ENCODE peak calls at places on chromosomes 4 and X, in six cellular contexts. B, U, M, S, Q and N are unnamed samples.

GRCh38 chr4:143477487-143477886 is 36.0 kb upstream of the SMARCA5 start:
- DNase-seq in B (no peak), U (no peak), M (no peak), S (no peak), Q (no peak), N (no peak)

GRCh38 chrX:23610491-23610890 is 56.8 kb upstream of the PRDX4 start:
- DNase-seq in B (no peak), U (no peak), M (no peak), S (no peak), Q (no peak), N (no peak)

GRCh38 chrX:138754861-138755260 is 43.3 kb upstream of the FGF13 start:
- DNase-seq in B (no peak), U (no peak), M (no peak), S (no peak), Q (no peak), N (no peak)

GRCh38 chrX:141879616-141880015 is 24.1 kb upstream of the MAGEC1 start:
- DNase-seq in B (no peak), U (no peak), M (no peak), S (no peak), Q (no peak), N (no peak)

GRCh38 chr4:140266958-140267568 is 106.4 kb upstream of the SCOC start:
- DNase-seq in B (no peak), U (no peak), M (no peak), S (no peak), Q (no peak), N (no peak)

GRCh38 chr4:150367326-150367725 is 214.6 kb upstream of the MAB21L2 start:
- DNase-seq in B (no peak), U (no peak), M (no peak), S (no peak), Q (no peak), N (no peak)

GRCh38 chr4:85520765-85521749 is 46.1 kb downstream of the ARHGAP24 start:
- DNase-seq in B (no peak), U (no peak), M (no peak), S (no peak), Q (no peak), N (no peak)

GRCh38 chr4:83771113-83771705 is 235.3 kb downstream of the GPAT3 start:
- DNase-seq in B (peak), U (no peak), M (no peak), S (peak), Q (no peak), N (peak)

GRCh38 chr4:166146806-166147540 is 273.9 kb downstream of the TLL1 start:
- DNase-seq in B (no peak), U (no peak), M (no peak), S (no peak), Q (no peak), N (no peak)

GRCh38 chrX:41895826-41896225 is 27.5 kb downstream of the CASK start:
- DNase-seq in B (no peak), U (no peak), M (no peak), S (no peak), Q (no peak), N (no peak)

GRCh38 chrX:132412208-132412607 is 76.6 kb downstream of the MBNL3 start:
- DNase-seq in B (no peak), U (no peak), M (no peak), S (no peak), Q (no peak), N (no peak)

GRCh38 chrX:17525762-17526555 is 151.0 kb downstream of the NHS start:
- DNase-seq in B (no peak), U (no peak), M (no peak), S (no peak), Q (no peak), N (no peak)

GRCh38 chr4:81491943-81492342 is 20.2 kb upstream of the RASGEF1B start:
- DNase-seq in B (no peak), U (no peak), M (no peak), S (no peak), Q (no peak), N (no peak)

GRCh38 chr4:93908778-93909177 is 80.2 kb downstream of the ATOH1 start:
- DNase-seq in B (no peak), U (no peak), M (no peak), S (no peak), Q (no peak), N (no peak)

DNA sequence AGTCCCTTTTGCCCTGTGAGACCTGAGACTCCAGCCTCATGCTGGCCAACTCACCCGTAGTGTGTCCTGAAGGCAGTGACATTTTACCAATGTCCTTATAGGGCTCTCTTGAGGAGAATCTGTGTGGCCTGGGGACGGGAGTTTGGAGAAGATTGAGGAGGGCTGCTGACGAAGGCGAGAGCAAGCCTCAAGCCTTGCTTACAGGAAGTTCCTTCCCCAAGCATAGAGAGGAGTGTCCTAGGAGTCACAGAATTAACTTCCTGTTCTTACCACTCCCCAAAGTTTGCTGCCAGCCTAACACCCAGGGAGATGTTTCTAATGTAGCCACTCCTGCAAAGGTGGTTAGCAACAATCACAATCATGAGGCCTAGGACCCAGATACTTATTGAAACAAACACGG is at the start of gene NXF3:
- DNase-seq in B (no peak), U (no peak), M (no peak), S (no peak), Q (no peak), N (no peak)
- TF ChIP-seq POLR2A in B (no peak), U (no peak), M (no peak), S (no peak), Q (no peak), N (no peak)

DNA sequence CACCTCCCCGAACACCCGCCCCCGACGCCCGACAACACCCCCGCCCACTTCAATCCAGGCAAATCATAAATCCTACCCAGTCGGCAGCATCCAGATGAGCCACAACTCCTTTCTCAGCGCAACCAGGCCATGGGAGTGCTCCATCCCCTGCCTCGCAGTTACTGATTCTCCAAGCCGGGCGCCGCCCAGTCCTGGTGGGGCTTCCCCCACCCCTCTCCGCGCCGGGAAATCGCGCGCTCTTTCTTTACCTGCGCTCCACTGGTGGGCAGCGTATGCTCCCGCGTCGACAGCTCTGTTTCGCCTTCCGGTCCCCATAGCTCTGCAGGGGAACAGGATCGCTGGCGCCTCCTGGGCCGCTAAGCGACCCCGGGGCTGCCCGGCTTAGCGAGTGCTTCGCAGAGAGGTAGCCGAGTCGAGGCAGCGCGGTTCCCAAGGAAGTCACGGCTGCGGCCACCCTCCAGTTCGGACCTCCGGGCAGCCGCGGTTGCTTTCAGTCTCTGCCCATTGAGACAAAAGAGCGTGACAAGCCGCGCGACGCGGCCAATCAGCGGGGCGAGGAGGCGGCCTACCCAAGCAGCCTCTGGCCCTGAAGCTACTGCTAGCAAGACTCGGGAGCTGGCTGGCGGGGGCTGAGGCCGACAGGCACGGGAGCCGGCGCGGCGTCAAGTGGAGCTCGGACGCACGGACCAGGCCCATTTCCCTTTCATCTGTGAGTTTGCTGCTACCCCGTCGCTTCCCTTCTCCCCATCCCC is 43.7 kb upstream of the TMSB15B start:
- DNase-seq in B (peak), U (no peak), M (peak), S (peak), Q (peak), N (peak)
- TF ChIP-seq POLR2A in B (peak), U (no peak), M (no peak), S (no peak), Q (no peak), N (no peak)

DNA sequence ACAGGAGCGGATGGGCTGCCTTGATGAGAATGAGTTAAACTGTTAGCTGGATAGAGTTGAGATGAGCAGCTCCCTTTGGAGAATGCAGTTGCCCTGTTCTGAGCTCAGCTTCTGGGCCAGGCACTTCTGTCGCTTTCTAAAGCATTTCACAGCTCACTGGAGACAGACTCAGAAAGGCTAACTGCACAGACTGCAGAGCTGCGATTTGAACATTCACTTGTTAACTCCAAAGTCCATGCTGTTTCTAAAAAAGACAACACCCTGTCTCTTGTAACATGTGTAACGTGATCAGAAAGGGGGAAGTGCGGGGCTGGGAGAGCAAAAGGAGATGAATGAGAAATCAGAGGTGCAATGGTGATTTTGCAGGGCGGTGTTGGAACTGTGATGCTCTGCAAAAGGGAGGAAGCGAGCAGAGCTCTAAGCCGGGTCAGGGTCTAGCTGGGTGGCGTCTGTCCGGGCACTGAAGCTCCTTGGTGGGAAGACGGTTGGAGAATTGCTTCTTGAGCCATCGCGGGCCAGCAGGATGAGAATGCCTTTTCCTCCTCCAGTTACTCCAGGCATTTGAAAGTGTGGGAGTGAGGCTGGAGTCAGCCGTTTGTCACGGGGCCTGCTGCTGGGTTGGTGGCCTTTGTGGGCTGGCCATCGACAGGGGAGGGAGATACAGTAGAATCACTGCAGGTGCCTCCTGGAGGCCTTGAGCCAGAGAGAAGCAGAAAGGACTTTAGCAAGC is 20.3 kb downstream of the TBC1D14 start:
- DNase-seq in B (no peak), U (no peak), M (no peak), S (no peak), Q (no peak), N (no peak)
- TF ChIP-seq POLR2A in B (no peak), U (no peak), M (no peak), S (no peak), Q (peak), N (no peak)

DNA sequence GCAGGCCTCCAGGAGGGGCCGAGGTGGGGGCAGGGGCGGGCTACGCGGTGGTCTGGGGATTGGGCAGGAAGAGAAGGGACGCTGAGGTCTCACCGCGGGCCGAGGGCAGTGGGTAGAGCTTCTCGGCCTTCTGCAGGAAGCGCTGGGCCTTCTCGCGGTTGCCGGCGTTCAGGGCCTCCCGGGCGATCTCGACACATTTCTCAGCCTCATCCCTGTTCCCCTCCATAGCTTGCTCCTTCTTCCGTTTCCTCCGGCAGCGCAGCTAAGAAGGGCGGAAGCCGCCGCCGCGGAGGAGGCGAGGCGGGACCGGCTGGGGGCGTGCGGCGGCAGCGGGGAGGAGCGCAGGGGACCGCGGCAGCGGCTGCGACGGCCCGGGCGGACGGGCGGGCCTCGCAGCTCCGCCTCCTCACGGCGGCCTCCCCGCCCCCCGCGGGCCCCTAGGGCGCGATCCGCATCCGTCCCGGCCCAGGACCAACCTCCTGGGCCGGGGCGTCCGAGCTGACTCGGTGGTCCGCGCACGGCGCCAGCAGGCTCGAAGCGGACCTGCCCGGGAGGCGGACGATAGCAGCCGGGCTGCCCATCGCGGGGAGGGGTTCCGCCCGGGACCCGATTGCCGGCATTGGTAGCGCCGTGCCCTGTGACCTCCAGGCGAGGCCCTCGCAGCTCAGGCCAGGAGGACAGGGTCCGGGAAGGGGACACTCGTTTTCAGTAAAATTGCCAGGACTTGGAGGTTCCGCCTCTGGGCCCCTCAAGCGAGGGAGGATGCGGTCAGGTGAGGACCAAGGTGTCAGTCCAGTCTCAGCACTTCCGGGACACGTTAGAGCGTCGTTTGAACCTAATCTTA is at the start of gene DNAJB14:
- DNase-seq in B (peak), U (peak), M (peak), S (peak), Q (peak), N (peak)
- TF ChIP-seq POLR2A in B (peak), U (peak), M (no peak), S (peak), Q (peak), N (peak)

GRCh38 chr4:109559625-109559982 is 442 bp upstream of the MCUB start:
- DNase-seq in B (peak), U (no peak), M (peak), S (no peak), Q (no peak), N (no peak)

GRCh38 chr4:109560687-109561452 is 824 bp downstream of the MCUB start:
- DNase-seq in B (peak), U (no peak), M (no peak), S (peak), Q (no peak), N (peak)

GRCh38 chr4:109557433-109557832 is 2.6 kb upstream of the MCUB start:
- DNase-seq in B (no peak), U (no peak), M (peak), S (no peak), Q (no peak), N (no peak)

GRCh38 chr4:109562457-109563237 is 2.6 kb downstream of the MCUB start:
- DNase-seq in B (no peak), U (no peak), M (no peak), S (no peak), Q (no peak), N (no peak)

GRCh38 chr4:109559983-109560686 is at the start of gene MCUB:
- DNase-seq in B (peak), U (peak), M (peak), S (peak), Q (peak), N (peak)
- TF ChIP-seq POLR2A in B (no peak), U (peak), M (peak), S (no peak), Q (peak), N (peak)

DNA sequence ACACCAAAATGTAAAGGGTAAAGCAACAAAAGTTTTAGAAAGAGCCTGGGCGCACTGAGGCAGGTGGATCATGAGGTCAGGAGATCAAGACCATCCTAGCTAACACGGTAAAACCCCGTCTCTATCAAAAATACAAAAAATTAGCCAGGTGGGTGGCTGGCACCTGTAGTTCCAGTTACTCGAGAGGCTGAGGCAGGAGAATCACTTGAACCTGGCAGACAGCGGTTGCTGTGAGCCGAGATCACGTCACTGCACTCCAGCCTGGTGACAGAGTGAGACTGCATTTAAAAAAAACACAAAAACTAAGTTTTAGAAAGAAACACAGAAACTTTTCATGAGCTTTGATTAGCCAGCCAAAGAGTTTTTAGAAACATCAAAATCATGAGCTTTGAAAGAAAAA is 76.5 kb downstream of the APBB2 start:
- DNase-seq in B (no peak), U (no peak), M (no peak), S (no peak), Q (no peak), N (no peak)
- TF ChIP-seq POLR2A in B (no peak), U (no peak), M (no peak), S (no peak), Q (no peak), N (no peak)

GRCh38 chrX:68415289-68415688 is 18.0 kb downstream of the OPHN1 start:
- DNase-seq in B (no peak), U (no peak), M (no peak), S (peak), Q (peak), N (no peak)
- TF ChIP-seq POLR2A in B (no peak), U (no peak), M (no peak), S (no peak), Q (no peak), N (no peak)

GRCh38 chr4:76624271-76624681 is 189.2 kb downstream of the SHROOM3 start:
- DNase-seq in B (no peak), U (no peak), M (no peak), S (no peak), Q (peak), N (no peak)
- TF ChIP-seq POLR2A in B (no peak), U (no peak), M (no peak), S (no peak), Q (no peak), N (no peak)

DNA sequence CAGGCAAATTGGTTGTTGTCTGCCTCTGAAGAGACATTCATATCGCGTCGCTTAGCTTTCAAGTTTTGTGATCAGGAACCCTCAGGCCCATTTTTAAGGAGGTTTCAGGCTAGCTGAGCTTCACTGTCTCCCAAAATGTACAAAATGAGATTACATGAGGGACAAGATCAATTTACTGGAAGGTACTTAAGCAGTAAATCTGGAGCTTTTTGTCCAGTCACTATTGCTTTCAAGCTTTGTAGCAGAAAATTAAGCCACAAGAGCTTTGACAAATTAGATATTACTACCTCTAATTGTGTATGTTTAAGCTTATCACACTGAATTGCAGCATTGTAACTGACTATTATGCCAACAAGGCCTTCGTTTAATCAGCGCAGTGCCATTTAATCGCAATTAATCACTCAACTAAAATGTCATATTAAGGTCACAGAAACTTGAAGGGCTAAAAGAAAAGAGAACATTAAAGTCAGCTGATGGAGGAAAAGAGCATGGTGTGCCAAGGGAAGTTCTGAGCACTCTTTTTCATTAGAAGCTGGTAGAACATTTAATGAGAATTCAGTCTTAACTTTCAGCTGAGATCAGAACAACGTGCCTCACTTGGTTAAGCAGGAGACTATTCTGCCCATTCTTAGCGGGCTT is 353.0 kb downstream of the FBXO8 start:
- DNase-seq in B (no peak), U (no peak), M (no peak), S (no peak), Q (no peak), N (no peak)
- TF ChIP-seq POLR2A in B (no peak), U (no peak), M (no peak), S (no peak), Q (no peak), N (no peak)

DNA sequence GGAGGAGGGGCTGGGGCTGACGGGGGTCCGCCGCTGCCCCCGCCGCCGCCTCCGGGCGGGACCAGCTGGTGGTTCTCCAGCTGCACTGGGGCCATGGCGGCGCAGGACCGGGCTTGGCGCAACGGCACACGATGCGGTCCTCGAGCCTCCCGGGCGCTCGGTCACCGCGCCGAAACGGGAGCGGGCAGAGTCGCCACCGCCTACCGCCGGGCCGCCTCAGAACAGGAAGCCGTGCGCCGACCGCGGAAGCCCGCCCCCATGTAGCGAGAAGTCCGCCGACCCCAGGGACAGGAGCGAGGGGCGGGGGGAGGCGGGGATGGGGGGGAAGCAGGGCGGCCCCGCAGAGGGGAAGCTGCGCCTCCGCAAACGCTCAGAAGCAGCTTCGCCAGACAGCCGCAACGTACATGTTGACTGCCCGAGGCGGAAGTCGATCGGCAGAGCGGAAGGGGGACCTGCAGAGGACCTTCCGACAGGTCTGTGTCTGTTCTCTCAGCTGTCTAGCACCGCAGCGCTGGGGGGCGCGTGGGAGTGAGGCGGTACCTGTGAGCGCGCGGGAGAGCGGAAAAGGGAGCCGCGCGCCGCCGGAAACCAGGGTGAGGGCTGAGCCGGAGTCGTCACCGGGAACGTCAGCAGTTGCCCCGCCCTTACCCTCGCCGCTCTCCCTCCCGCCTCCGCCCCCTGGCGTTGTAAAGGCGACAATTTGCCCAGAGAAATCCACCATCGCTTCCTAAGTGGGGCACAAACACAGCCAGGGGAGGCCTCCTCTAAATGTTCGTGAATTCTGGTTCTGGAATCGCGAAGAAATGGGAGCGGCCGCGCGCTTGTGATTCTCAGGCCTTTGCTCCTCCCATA is at the start of gene MED14:
- DNase-seq in B (peak), U (peak), M (peak), S (peak), Q (peak), N (peak)
- TF ChIP-seq POLR2A in B (peak), U (peak), M (no peak), S (peak), Q (peak), N (peak)